ENCODE peak calls at places on chromosomes 2 and 18, in four cellular contexts. K is stomach, A is H1, H is A549. F is an unnamed sample.

GRCh38 chr2:158025263-158025996 is 76.2 kb upstream of the UPP2 start:
- DNase-seq in K (no peak), A (no peak), H (no peak), F (peak)

GRCh38 chr18:59012815-59013677 is 126.6 kb upstream of the SEC11C start:
- DNase-seq in K (no peak), A (no peak), H (no peak), F (no peak)

GRCh38 chr2:236928353-236929153 is 157.1 kb upstream of the COPS8 start:
- DNase-seq in K (peak), A (no peak), H (no peak), F (no peak)

GRCh38 chr2:34901739-34902138 is 1302.6 kb upstream of the FAM98A start:
- DNase-seq in K (no peak), A (no peak), H (no peak), F (no peak)

GRCh38 chr2:12870692-12871091 is 154.0 kb downstream of the TRIB2 start:
- DNase-seq in K (no peak), A (no peak), H (no peak), F (no peak)

GRCh38 chr2:108593547-108594098 is 59.4 kb downstream of the LIMS1 start:
- DNase-seq in K (no peak), A (no peak), H (no peak), F (peak)

GRCh38 chr2:60536716-60537115 is 16.7 kb downstream of the BCL11A start:
- DNase-seq in K (no peak), A (no peak), H (no peak), F (no peak)

GRCh38 chr2:29361255-29361654 is 246.0 kb downstream of the CLIP4 start:
- DNase-seq in K (no peak), A (no peak), H (no peak), F (no peak)

GRCh38 chr2:239904496-239904895 is 120.6 kb downstream of the NDUFA10 start:
- DNase-seq in K (no peak), A (no peak), H (no peak), F (no peak)

GRCh38 chr2:46875226-46875899 is 40.2 kb downstream of the MCFD2 start:
- DNase-seq in K (no peak), A (no peak), H (no peak), F (no peak)

GRCh38 chr2:213995400-213996105 is 415.3 kb upstream of the VWC2L start:
- DNase-seq in K (no peak), A (no peak), H (peak), F (peak)

GRCh38 chr2:43576983-43577892 is 18.6 kb downstream of the THADA start:
- DNase-seq in K (no peak), A (no peak), H (peak), F (no peak)

GRCh38 chr2:78351208-78351607 is 674.3 kb upstream of the REG3G start:
- DNase-seq in K (no peak), A (no peak), H (peak), F (no peak)

GRCh38 chr2:239660390-239661228 is 259.8 kb upstream of the HDAC4 start:
- DNase-seq in K (no peak), A (no peak), H (no peak), F (no peak)

GRCh38 chr2:36318547-36318946 is 37.0 kb upstream of the CRIM1 start:
- DNase-seq in K (no peak), A (no peak), H (no peak), F (no peak)

GRCh38 chr2:160952462-160952861 is 207.8 kb upstream of the TANK start:
- DNase-seq in K (no peak), A (no peak), H (no peak), F (no peak)

GRCh38 chr18:28136071-28136470 is 40.9 kb downstream of the CDH2 start:
- DNase-seq in K (no peak), A (no peak), H (no peak), F (no peak)

GRCh38 chr2:166117491-166117890 is 10.3 kb downstream of the SCN1A start:
- DNase-seq in K (no peak), A (no peak), H (no peak), F (no peak)

GRCh38 chr18:8188196-8188595 is 421.0 kb upstream of the RAB12 start:
- DNase-seq in K (no peak), A (no peak), H (no peak), F (no peak)

GRCh38 chr2:58896600-58896999 is 655.5 kb upstream of the FANCL start:
- DNase-seq in K (no peak), A (no peak), H (no peak), F (no peak)

GRCh38 chr18:67518566-67518965 is 2.0 kb upstream of the DSEL start:
- DNase-seq in K (no peak), A (no peak), H (no peak), F (no peak)

GRCh38 chr2:96501471-96501874 is 3.7 kb downstream of the NEURL3 start:
- DNase-seq in K (no peak), A (no peak), H (no peak), F (no peak)

GRCh38 chr2:39663187-39663930 is 2.4 kb upstream of the TMEM178A start:
- DNase-seq in K (no peak), A (no peak), H (no peak), F (no peak)

GRCh38 chr2:101710690-101711318 is 13.3 kb downstream of the MAP4K4 start:
- DNase-seq in K (no peak), A (no peak), H (no peak), F (no peak)

GRCh38 chr2:214451516-214451915 is 40.7 kb downstream of the VWC2L start:
- DNase-seq in K (no peak), A (no peak), H (no peak), F (no peak)

GRCh38 chr18:5890606-5891360 is 4.5 kb downstream of the TMEM200C start:
- DNase-seq in K (peak), A (no peak), H (peak), F (no peak)

GRCh38 chr2:120205901-120206581 is 17.2 kb downstream of the TMEM185B start:
- DNase-seq in K (no peak), A (no peak), H (no peak), F (no peak)
- TF ChIP-seq CTCF in K (no peak), A (peak), H (peak), F (peak)

GRCh38 chr2:190722061-190722759 is 73.3 kb downstream of the NAB1 start:
- DNase-seq in K (no peak), A (no peak), H (no peak), F (no peak)
- H3K4me3 ChIP-seq in K (no peak), A (no peak), H (no peak), F (no peak)

GRCh38 chr2:172094319-172095145 is 8.2 kb downstream of the DLX2 start:
- DNase-seq in K (no peak), A (no peak), H (peak), F (no peak)

GRCh38 chr2:172095146-172095904 is 7.4 kb downstream of the DLX2 start:
- DNase-seq in K (peak), A (no peak), H (peak), F (no peak)

GRCh38 chr2:172097557-172098131 is 5.1 kb downstream of the DLX2 start:
- DNase-seq in K (no peak), A (no peak), H (no peak), F (no peak)

GRCh38 chr2:172096661-172097547 is 5.8 kb downstream of the DLX2 start:
- DNase-seq in K (no peak), A (no peak), H (no peak), F (no peak)

GRCh38 chr2:172095905-172096660 is 6.6 kb downstream of the DLX2 start:
- DNase-seq in K (no peak), A (no peak), H (no peak), F (no peak)
- TF ChIP-seq CTCF in K (no peak), A (peak), H (no peak), F (peak)

GRCh38 chr2:149562304-149562703 is 25.3 kb downstream of the MMADHC start:
- DNase-seq in K (no peak), A (no peak), H (no peak), F (no peak)
- H3K4me3 ChIP-seq in K (no peak), A (no peak), H (no peak), F (no peak)